ENCODE peak calls at places on chromosomes 1 and 21, in ten cellular contexts. O is cardiac fibroblast, S is astrocyte of the cerebellum, G is ascending aorta, B is PC-9, I is PC-3, P is HFF-Myc, Z is bronchial epithelial cell, R is DND-41, K is AG04450. Q is an unnamed sample.

GRCh38 chr1:204828352-204828850 is 42.3 kb upstream of the NFASC start:
- DNase-seq in O (peak), S (no peak), G (no peak), B (no peak), I (peak), P (no peak), Z (no peak), R (no peak), K (no peak), Q (no peak)

GRCh38 chr1:111944121-111944785 is 45.2 kb downstream of the KCND3 start:
- DNase-seq in O (no peak), S (no peak), G (no peak), B (no peak), I (no peak), P (no peak), Z (no peak), R (no peak), K (no peak), Q (no peak)

GRCh38 chr1:110504221-110504620 is 14.8 kb downstream of the KCNA10 start:
- DNase-seq in O (no peak), S (no peak), G (no peak), B (no peak), I (no peak), P (no peak), Z (no peak), R (no peak), K (no peak), Q (no peak)

GRCh38 chr1:61141288-61142044 is 59.1 kb downstream of the NFIA start:
- DNase-seq in O (peak), S (no peak), G (no peak), B (peak), I (peak), P (no peak), Z (peak), R (no peak), K (no peak), Q (no peak)

GRCh38 chr1:7868085-7868780 is 15.4 kb upstream of the UTS2 start:
- DNase-seq in O (no peak), S (no peak), G (no peak), B (no peak), I (no peak), P (no peak), Z (no peak), R (no peak), K (no peak), Q (no peak)

GRCh38 chr1:94061513-94062443 is 59.2 kb downstream of the ABCA4 start:
- DNase-seq in O (peak), S (no peak), G (no peak), B (peak), I (peak), P (peak), Z (peak), R (peak), K (peak), Q (peak)

GRCh38 chr1:202343652-202344349 is 2.1 kb upstream of the UBE2T start:
- DNase-seq in O (peak), S (peak), G (no peak), B (no peak), I (peak), P (no peak), Z (peak), R (no peak), K (no peak), Q (no peak)

GRCh38 chr1:81547912-81548303 is 252.8 kb upstream of the ADGRL2 start:
- DNase-seq in O (peak), S (no peak), G (no peak), B (no peak), I (no peak), P (no peak), Z (no peak), R (no peak), K (no peak), Q (no peak)

GRCh38 chr1:223547316-223548114 is 118.0 kb downstream of the CAPN8 start:
- DNase-seq in O (no peak), S (no peak), G (no peak), B (no peak), I (no peak), P (no peak), Z (no peak), R (no peak), K (no peak), Q (no peak)

GRCh38 chr1:194175251-194175650 is 988.8 kb upstream of the B3GALT2 start:
- DNase-seq in O (no peak), S (no peak), G (no peak), B (no peak), I (no peak), P (no peak), Z (no peak), R (no peak), K (no peak), Q (no peak)

GRCh38 chr1:24216254-24216653 is 29.2 kb upstream of the IFNLR1 start:
- DNase-seq in O (peak), S (no peak), G (no peak), B (peak), I (peak), P (no peak), Z (no peak), R (no peak), K (no peak), Q (no peak)

GRCh38 chr1:201252833-201253810 is 30.2 kb upstream of the PKP1 start:
- DNase-seq in O (no peak), S (no peak), G (no peak), B (no peak), I (no peak), P (no peak), Z (no peak), R (no peak), K (no peak), Q (no peak)

GRCh38 chr1:53949023-53949611 is 3.0 kb downstream of the LRRC42 start:
- DNase-seq in O (peak), S (peak), G (no peak), B (peak), I (peak), P (no peak), Z (peak), R (peak), K (no peak), Q (no peak)

GRCh38 chr1:153402226-153402625 is 11.4 kb upstream of the S100A8 start:
- DNase-seq in O (no peak), S (no peak), G (no peak), B (no peak), I (no peak), P (no peak), Z (no peak), R (no peak), K (no peak), Q (no peak)

GRCh38 chr1:63454269-63454668 is 68.8 kb downstream of the ITGB3BP start:
- DNase-seq in O (peak), S (peak), G (no peak), B (no peak), I (peak), P (no peak), Z (peak), R (no peak), K (peak), Q (no peak)

GRCh38 chr1:20834192-20834591 is 47.1 kb upstream of the HP1BP3 start:
- DNase-seq in O (no peak), S (no peak), G (no peak), B (no peak), I (no peak), P (no peak), Z (no peak), R (no peak), K (no peak), Q (no peak)

GRCh38 chr1:56644064-56644940 is 812 bp upstream of the PRKAA2 start:
- DNase-seq in O (peak), S (no peak), G (no peak), B (peak), I (peak), P (no peak), Z (peak), R (no peak), K (no peak), Q (no peak)

DNA sequence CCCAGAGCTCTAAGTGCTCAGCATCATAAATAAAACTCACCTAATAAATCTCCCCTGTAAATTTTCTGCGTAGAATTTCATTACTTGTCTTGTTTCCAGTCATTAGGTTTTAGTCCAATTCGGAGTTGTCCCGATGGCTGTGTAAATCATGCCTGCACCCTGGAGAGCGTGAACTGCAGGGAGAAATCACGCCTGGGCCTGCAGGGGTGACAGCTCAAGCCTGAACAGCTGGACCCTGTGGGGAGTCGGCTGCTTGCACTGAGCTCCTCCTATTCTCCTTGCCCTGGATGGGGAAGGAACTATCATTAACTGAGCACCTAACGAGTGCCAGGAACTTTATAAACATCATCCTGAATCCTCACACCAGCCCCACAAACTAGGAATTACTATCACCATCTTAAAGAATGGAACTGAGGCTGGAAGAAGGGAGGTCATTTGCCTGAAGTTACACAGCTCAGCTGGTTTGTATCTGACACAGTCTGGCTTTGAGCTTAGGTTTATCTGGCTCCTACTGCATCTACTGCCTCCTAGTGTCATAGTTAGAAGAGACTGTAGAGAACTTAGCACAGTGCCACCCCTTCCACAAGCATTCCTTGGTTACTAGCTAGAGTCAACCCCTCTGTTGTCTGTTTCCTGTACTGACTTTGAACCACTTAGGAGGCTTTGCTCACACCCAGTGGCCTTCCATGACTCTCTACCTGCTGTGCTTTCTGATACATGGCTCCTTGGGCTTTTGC is 25.1 kb upstream of the POU3F1 start:
- DNase-seq in O (peak), S (no peak), G (no peak), B (no peak), I (peak), P (no peak), Z (peak), R (no peak), K (no peak), Q (no peak)
- TF ChIP-seq CTCF in O (peak), S (peak), G (no peak), B (peak), I (peak), P (peak), Z (peak), R (peak), K (peak), Q (no peak)

GRCh38 chr1:46691997-46692790 is 20.5 kb downstream of the TEX38 start:
- DNase-seq in O (peak), S (no peak), G (no peak), B (no peak), I (peak), P (no peak), Z (no peak), R (no peak), K (no peak), Q (no peak)
- TF ChIP-seq CTCF in O (peak), S (peak), G (no peak), B (peak), I (peak), P (no peak), Z (peak), R (no peak), K (peak), Q (no peak)

GRCh38 chr1:86356247-86356646 is 39.9 kb downstream of the ODF2L start:
- DNase-seq in O (peak), S (peak), G (no peak), B (no peak), I (peak), P (peak), Z (peak), R (no peak), K (no peak), Q (no peak)
- TF ChIP-seq CTCF in O (no peak), S (peak), G (no peak), B (no peak), I (no peak), P (no peak), Z (peak), R (peak), K (peak), Q (no peak)

DNA sequence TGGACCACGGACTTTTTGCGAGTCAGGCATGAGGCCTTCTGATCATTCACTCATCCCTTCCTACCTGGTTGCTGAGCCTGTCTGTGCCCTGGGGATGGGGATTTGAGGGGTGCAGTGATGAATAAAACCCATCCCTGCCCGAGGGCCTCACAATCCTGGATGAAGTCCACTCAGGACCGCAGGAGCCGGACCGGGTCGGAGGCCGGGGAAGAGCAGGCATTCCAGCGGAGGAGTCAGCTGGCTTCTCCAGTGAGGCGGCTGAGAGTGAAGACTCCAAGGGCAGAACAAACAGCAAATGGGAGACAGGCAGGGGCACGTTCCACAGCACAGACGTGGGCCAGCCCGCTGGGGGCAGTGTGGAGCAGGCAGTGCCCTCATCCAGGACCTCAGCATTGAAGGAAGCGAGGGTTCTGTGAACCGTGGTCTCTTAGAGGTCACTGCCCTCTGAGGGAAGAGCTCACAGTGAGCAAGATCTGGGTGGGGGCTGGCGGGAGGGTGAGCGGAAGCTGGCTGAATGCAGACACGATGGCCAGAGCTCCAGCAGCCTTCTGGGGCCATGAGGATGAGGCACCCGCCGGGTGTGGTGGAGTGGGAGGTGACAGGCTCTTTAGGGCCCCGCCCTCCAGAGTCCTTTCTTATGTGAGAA is 10.9 kb upstream of the LRRC3 start:
- DNase-seq in O (no peak), S (no peak), G (no peak), B (no peak), I (no peak), P (no peak), Z (no peak), R (no peak), K (no peak), Q (no peak)
- TF ChIP-seq CTCF in O (peak), S (no peak), G (no peak), B (peak), I (peak), P (peak), Z (no peak), R (peak), K (no peak), Q (no peak)

DNA sequence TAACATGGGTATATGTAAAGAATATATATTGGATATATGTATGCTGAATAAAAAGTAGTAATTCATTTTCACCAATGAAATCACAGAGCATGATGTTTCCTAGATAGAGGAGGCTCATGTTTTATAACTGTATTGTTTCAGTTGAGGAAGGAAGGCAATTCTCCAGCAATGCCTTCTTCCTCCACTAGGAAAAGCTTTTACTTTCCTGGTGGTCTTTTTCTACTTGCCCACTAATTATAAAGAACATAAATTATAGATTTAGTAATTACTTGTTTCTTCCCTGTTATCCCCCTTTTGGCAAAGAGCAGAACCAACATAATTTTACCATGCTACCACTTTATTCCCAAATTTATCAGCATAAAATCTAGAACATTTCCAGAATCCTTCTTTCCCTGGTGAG is 159.0 kb downstream of the PLA2G4A start:
- DNase-seq in O (no peak), S (no peak), G (no peak), B (no peak), I (no peak), P (no peak), Z (no peak), R (no peak), K (no peak), Q (no peak)
- TF ChIP-seq CTCF in O (peak), S (peak), G (no peak), B (no peak), I (peak), P (no peak), Z (no peak), R (no peak), K (peak), Q (no peak)